ENCODE peak calls at places on chromosomes 11 and 22, in ten cellular contexts. One of them, this sample, is unnamed.

GRCh38 chr11:11513438-11513837 is 108.4 kb downstream of the GALNT18 start:
- DNase-seq in activated T-helper 1 cell treated with Interleukin-2 at 50 U/mL for 16 hours: no peak
- DNase-seq in psoas muscle: no peak
- DNase-seq in stimulated activated CD8-positive, alpha-beta memory T cell treated with anti-CD3 and anti-CD28 coated beads, Interleukin-15, amount 100 ng/mL, for 4 hours: no peak
- DNase-seq in spleen: no peak
- DNase-seq in omental fat pad: no peak
- DNase-seq in ACHN: no peak
- DNase-seq in SK-N-DZ: no peak
- DNase-seq in HTR-8/SVneo: no peak
- DNase-seq in stimulated activated CD4-positive, alpha-beta T cell treated with anti-CD3 and anti-CD28 coated beads, Interleukin-15, amount 100 ng/mL, for 1 hour: no peak
- DNase-seq in this sample: no peak

GRCh38 chr11:28318861-28319260 is 210.7 kb downstream of the METTL15 start:
- DNase-seq in spleen: no peak
- DNase-seq in activated T-helper 1 cell treated with Interleukin-2 at 50 U/mL for 16 hours: no peak
- DNase-seq in omental fat pad: no peak
- DNase-seq in HTR-8/SVneo: no peak
- DNase-seq in stimulated activated CD4-positive, alpha-beta T cell treated with anti-CD3 and anti-CD28 coated beads, Interleukin-15, amount 100 ng/mL, for 1 hour: no peak
- DNase-seq in SK-N-DZ: no peak
- DNase-seq in stimulated activated CD8-positive, alpha-beta memory T cell treated with anti-CD3 and anti-CD28 coated beads, Interleukin-15, amount 100 ng/mL, for 4 hours: no peak
- DNase-seq in ACHN: no peak
- DNase-seq in psoas muscle: no peak
- DNase-seq in this sample: no peak

GRCh38 chr11:65035579-65035978 is 5.4 kb upstream of the SAC3D1 start:
- DNase-seq in activated T-helper 1 cell treated with Interleukin-2 at 50 U/mL for 16 hours: no peak
- DNase-seq in stimulated activated CD8-positive, alpha-beta memory T cell treated with anti-CD3 and anti-CD28 coated beads, Interleukin-15, amount 100 ng/mL, for 4 hours: no peak
- DNase-seq in omental fat pad: no peak
- DNase-seq in SK-N-DZ: no peak
- DNase-seq in spleen: no peak
- DNase-seq in psoas muscle: no peak
- DNase-seq in stimulated activated CD4-positive, alpha-beta T cell treated with anti-CD3 and anti-CD28 coated beads, Interleukin-15, amount 100 ng/mL, for 1 hour: no peak
- DNase-seq in ACHN: no peak
- DNase-seq in HTR-8/SVneo: no peak
- DNase-seq in this sample: no peak

GRCh38 chr11:114412946-114413345 is 12.5 kb downstream of the RBM7 start:
- DNase-seq in SK-N-DZ: no peak
- DNase-seq in HTR-8/SVneo: no peak
- DNase-seq in stimulated activated CD4-positive, alpha-beta T cell treated with anti-CD3 and anti-CD28 coated beads, Interleukin-15, amount 100 ng/mL, for 1 hour: no peak
- DNase-seq in spleen: no peak
- DNase-seq in ACHN: no peak
- DNase-seq in stimulated activated CD8-positive, alpha-beta memory T cell treated with anti-CD3 and anti-CD28 coated beads, Interleukin-15, amount 100 ng/mL, for 4 hours: no peak
- DNase-seq in psoas muscle: no peak
- DNase-seq in omental fat pad: no peak
- DNase-seq in activated T-helper 1 cell treated with Interleukin-2 at 50 U/mL for 16 hours: no peak
- DNase-seq in this sample: no peak

GRCh38 chr22:46421272-46421671 is 85.8 kb downstream of the TRMU start:
- DNase-seq in stimulated activated CD8-positive, alpha-beta memory T cell treated with anti-CD3 and anti-CD28 coated beads, Interleukin-15, amount 100 ng/mL, for 4 hours: peak
- DNase-seq in psoas muscle: no peak
- DNase-seq in omental fat pad: no peak
- DNase-seq in HTR-8/SVneo: no peak
- DNase-seq in SK-N-DZ: no peak
- DNase-seq in spleen: no peak
- DNase-seq in activated T-helper 1 cell treated with Interleukin-2 at 50 U/mL for 16 hours: no peak
- DNase-seq in stimulated activated CD4-positive, alpha-beta T cell treated with anti-CD3 and anti-CD28 coated beads, Interleukin-15, amount 100 ng/mL, for 1 hour: no peak
- DNase-seq in ACHN: no peak
- DNase-seq in this sample: no peak

GRCh38 chr11:63023851-63024648 is 8.4 kb upstream of the SLC22A8 start:
- DNase-seq in stimulated activated CD4-positive, alpha-beta T cell treated with anti-CD3 and anti-CD28 coated beads, Interleukin-15, amount 100 ng/mL, for 1 hour: peak
- DNase-seq in stimulated activated CD8-positive, alpha-beta memory T cell treated with anti-CD3 and anti-CD28 coated beads, Interleukin-15, amount 100 ng/mL, for 4 hours: peak
- DNase-seq in HTR-8/SVneo: peak
- DNase-seq in psoas muscle: peak
- DNase-seq in ACHN: peak
- DNase-seq in omental fat pad: peak
- DNase-seq in activated T-helper 1 cell treated with Interleukin-2 at 50 U/mL for 16 hours: peak
- DNase-seq in SK-N-DZ: peak
- DNase-seq in spleen: peak
- DNase-seq in this sample: peak

GRCh38 chr11:10749476-10749875 is 1.6 kb upstream of the CTR9 start:
- DNase-seq in spleen: no peak
- DNase-seq in activated T-helper 1 cell treated with Interleukin-2 at 50 U/mL for 16 hours: no peak
- DNase-seq in SK-N-DZ: no peak
- DNase-seq in stimulated activated CD4-positive, alpha-beta T cell treated with anti-CD3 and anti-CD28 coated beads, Interleukin-15, amount 100 ng/mL, for 1 hour: no peak
- DNase-seq in omental fat pad: no peak
- DNase-seq in stimulated activated CD8-positive, alpha-beta memory T cell treated with anti-CD3 and anti-CD28 coated beads, Interleukin-15, amount 100 ng/mL, for 4 hours: no peak
- DNase-seq in HTR-8/SVneo: no peak
- DNase-seq in ACHN: no peak
- DNase-seq in psoas muscle: no peak
- DNase-seq in this sample: no peak

GRCh38 chr11:132202621-132203020 is 832.2 kb downstream of the NTM start:
- DNase-seq in spleen: no peak
- DNase-seq in psoas muscle: no peak
- DNase-seq in stimulated activated CD8-positive, alpha-beta memory T cell treated with anti-CD3 and anti-CD28 coated beads, Interleukin-15, amount 100 ng/mL, for 4 hours: no peak
- DNase-seq in HTR-8/SVneo: no peak
- DNase-seq in activated T-helper 1 cell treated with Interleukin-2 at 50 U/mL for 16 hours: no peak
- DNase-seq in ACHN: no peak
- DNase-seq in stimulated activated CD4-positive, alpha-beta T cell treated with anti-CD3 and anti-CD28 coated beads, Interleukin-15, amount 100 ng/mL, for 1 hour: no peak
- DNase-seq in SK-N-DZ: no peak
- DNase-seq in omental fat pad: no peak
- DNase-seq in this sample: no peak

GRCh38 chr11:125069796-125070195 is 6.7 kb downstream of the SLC37A2 start:
- DNase-seq in activated T-helper 1 cell treated with Interleukin-2 at 50 U/mL for 16 hours: no peak
- DNase-seq in ACHN: no peak
- DNase-seq in SK-N-DZ: no peak
- DNase-seq in omental fat pad: no peak
- DNase-seq in spleen: peak
- DNase-seq in HTR-8/SVneo: peak
- DNase-seq in stimulated activated CD8-positive, alpha-beta memory T cell treated with anti-CD3 and anti-CD28 coated beads, Interleukin-15, amount 100 ng/mL, for 4 hours: no peak
- DNase-seq in stimulated activated CD4-positive, alpha-beta T cell treated with anti-CD3 and anti-CD28 coated beads, Interleukin-15, amount 100 ng/mL, for 1 hour: no peak
- DNase-seq in psoas muscle: no peak
- DNase-seq in this sample: no peak

GRCh38 chr11:73374130-73374529 is 2.1 kb upstream of the RELT start:
- DNase-seq in omental fat pad: no peak
- DNase-seq in HTR-8/SVneo: no peak
- DNase-seq in spleen: no peak
- DNase-seq in activated T-helper 1 cell treated with Interleukin-2 at 50 U/mL for 16 hours: no peak
- DNase-seq in ACHN: no peak
- DNase-seq in psoas muscle: no peak
- DNase-seq in stimulated activated CD4-positive, alpha-beta T cell treated with anti-CD3 and anti-CD28 coated beads, Interleukin-15, amount 100 ng/mL, for 1 hour: no peak
- DNase-seq in SK-N-DZ: no peak
- DNase-seq in stimulated activated CD8-positive, alpha-beta memory T cell treated with anti-CD3 and anti-CD28 coated beads, Interleukin-15, amount 100 ng/mL, for 4 hours: no peak
- DNase-seq in this sample: no peak

GRCh38 chr22:36934940-36935610 is 21.6 kb downstream of the CSF2RB start:
- DNase-seq in SK-N-DZ: no peak
- DNase-seq in ACHN: no peak
- DNase-seq in activated T-helper 1 cell treated with Interleukin-2 at 50 U/mL for 16 hours: no peak
- DNase-seq in omental fat pad: no peak
- DNase-seq in psoas muscle: no peak
- DNase-seq in spleen: no peak
- DNase-seq in HTR-8/SVneo: no peak
- DNase-seq in stimulated activated CD4-positive, alpha-beta T cell treated with anti-CD3 and anti-CD28 coated beads, Interleukin-15, amount 100 ng/mL, for 1 hour: no peak
- DNase-seq in stimulated activated CD8-positive, alpha-beta memory T cell treated with anti-CD3 and anti-CD28 coated beads, Interleukin-15, amount 100 ng/mL, for 4 hours: no peak
- DNase-seq in this sample: no peak

GRCh38 chr22:44701187-44701586 is 817 bp upstream of the PRR5 start:
- DNase-seq in activated T-helper 1 cell treated with Interleukin-2 at 50 U/mL for 16 hours: no peak
- DNase-seq in stimulated activated CD4-positive, alpha-beta T cell treated with anti-CD3 and anti-CD28 coated beads, Interleukin-15, amount 100 ng/mL, for 1 hour: no peak
- DNase-seq in omental fat pad: no peak
- DNase-seq in HTR-8/SVneo: no peak
- DNase-seq in ACHN: no peak
- DNase-seq in stimulated activated CD8-positive, alpha-beta memory T cell treated with anti-CD3 and anti-CD28 coated beads, Interleukin-15, amount 100 ng/mL, for 4 hours: no peak
- DNase-seq in spleen: no peak
- DNase-seq in psoas muscle: no peak
- DNase-seq in SK-N-DZ: no peak
- DNase-seq in this sample: no peak

GRCh38 chr11:116742104-116742503 is 30.7 kb downstream of the BUD13 start:
- DNase-seq in psoas muscle: no peak
- DNase-seq in ACHN: no peak
- DNase-seq in stimulated activated CD4-positive, alpha-beta T cell treated with anti-CD3 and anti-CD28 coated beads, Interleukin-15, amount 100 ng/mL, for 1 hour: no peak
- DNase-seq in spleen: no peak
- DNase-seq in stimulated activated CD8-positive, alpha-beta memory T cell treated with anti-CD3 and anti-CD28 coated beads, Interleukin-15, amount 100 ng/mL, for 4 hours: no peak
- DNase-seq in activated T-helper 1 cell treated with Interleukin-2 at 50 U/mL for 16 hours: no peak
- DNase-seq in HTR-8/SVneo: no peak
- DNase-seq in SK-N-DZ: no peak
- DNase-seq in omental fat pad: no peak
- DNase-seq in this sample: no peak

GRCh38 chr11:2299773-2300172 is 1.9 kb downstream of the C11orf21 start:
- DNase-seq in omental fat pad: no peak
- DNase-seq in HTR-8/SVneo: no peak
- DNase-seq in SK-N-DZ: no peak
- DNase-seq in stimulated activated CD8-positive, alpha-beta memory T cell treated with anti-CD3 and anti-CD28 coated beads, Interleukin-15, amount 100 ng/mL, for 4 hours: no peak
- DNase-seq in psoas muscle: no peak
- DNase-seq in activated T-helper 1 cell treated with Interleukin-2 at 50 U/mL for 16 hours: no peak
- DNase-seq in stimulated activated CD4-positive, alpha-beta T cell treated with anti-CD3 and anti-CD28 coated beads, Interleukin-15, amount 100 ng/mL, for 1 hour: no peak
- DNase-seq in spleen: peak
- DNase-seq in ACHN: no peak
- DNase-seq in this sample: peak

GRCh38 chr11:45347343-45347742 is 61.2 kb upstream of the SYT13 start:
- DNase-seq in SK-N-DZ: no peak
- DNase-seq in ACHN: no peak
- DNase-seq in activated T-helper 1 cell treated with Interleukin-2 at 50 U/mL for 16 hours: no peak
- DNase-seq in omental fat pad: no peak
- DNase-seq in psoas muscle: no peak
- DNase-seq in stimulated activated CD4-positive, alpha-beta T cell treated with anti-CD3 and anti-CD28 coated beads, Interleukin-15, amount 100 ng/mL, for 1 hour: no peak
- DNase-seq in HTR-8/SVneo: no peak
- DNase-seq in stimulated activated CD8-positive, alpha-beta memory T cell treated with anti-CD3 and anti-CD28 coated beads, Interleukin-15, amount 100 ng/mL, for 4 hours: no peak
- DNase-seq in spleen: no peak
- DNase-seq in this sample: no peak

GRCh38 chr11:46845440-46845739 is 690 bp downstream of the CKAP5 start:
- DNase-seq in stimulated activated CD4-positive, alpha-beta T cell treated with anti-CD3 and anti-CD28 coated beads, Interleukin-15, amount 100 ng/mL, for 1 hour: no peak
- DNase-seq in SK-N-DZ: no peak
- DNase-seq in activated T-helper 1 cell treated with Interleukin-2 at 50 U/mL for 16 hours: no peak
- DNase-seq in HTR-8/SVneo: peak
- DNase-seq in stimulated activated CD8-positive, alpha-beta memory T cell treated with anti-CD3 and anti-CD28 coated beads, Interleukin-15, amount 100 ng/mL, for 4 hours: no peak
- DNase-seq in ACHN: peak
- DNase-seq in psoas muscle: no peak
- DNase-seq in spleen: no peak
- DNase-seq in omental fat pad: no peak
- DNase-seq in this sample: no peak

GRCh38 chr11:73290536-73290935 is 17.5 kb upstream of the ARHGEF17 start:
- DNase-seq in ACHN: no peak
- DNase-seq in spleen: peak
- DNase-seq in HTR-8/SVneo: no peak
- DNase-seq in stimulated activated CD8-positive, alpha-beta memory T cell treated with anti-CD3 and anti-CD28 coated beads, Interleukin-15, amount 100 ng/mL, for 4 hours: no peak
- DNase-seq in psoas muscle: no peak
- DNase-seq in omental fat pad: no peak
- DNase-seq in stimulated activated CD4-positive, alpha-beta T cell treated with anti-CD3 and anti-CD28 coated beads, Interleukin-15, amount 100 ng/mL, for 1 hour: no peak
- DNase-seq in SK-N-DZ: no peak
- DNase-seq in activated T-helper 1 cell treated with Interleukin-2 at 50 U/mL for 16 hours: no peak
- DNase-seq in this sample: peak

GRCh38 chr11:87459351-87459750 is 421.6 kb downstream of the TMEM135 start:
- DNase-seq in activated T-helper 1 cell treated with Interleukin-2 at 50 U/mL for 16 hours: no peak
- DNase-seq in stimulated activated CD8-positive, alpha-beta memory T cell treated with anti-CD3 and anti-CD28 coated beads, Interleukin-15, amount 100 ng/mL, for 4 hours: no peak
- DNase-seq in HTR-8/SVneo: no peak
- DNase-seq in SK-N-DZ: no peak
- DNase-seq in spleen: no peak
- DNase-seq in ACHN: no peak
- DNase-seq in stimulated activated CD4-positive, alpha-beta T cell treated with anti-CD3 and anti-CD28 coated beads, Interleukin-15, amount 100 ng/mL, for 1 hour: no peak
- DNase-seq in omental fat pad: no peak
- DNase-seq in psoas muscle: no peak
- DNase-seq in this sample: no peak

GRCh38 chr22:40975346-40975745 is 24.2 kb downstream of the RBX1 start:
- DNase-seq in ACHN: no peak
- DNase-seq in spleen: no peak
- DNase-seq in stimulated activated CD4-positive, alpha-beta T cell treated with anti-CD3 and anti-CD28 coated beads, Interleukin-15, amount 100 ng/mL, for 1 hour: no peak
- DNase-seq in psoas muscle: no peak
- DNase-seq in omental fat pad: no peak
- DNase-seq in HTR-8/SVneo: no peak
- DNase-seq in stimulated activated CD8-positive, alpha-beta memory T cell treated with anti-CD3 and anti-CD28 coated beads, Interleukin-15, amount 100 ng/mL, for 4 hours: no peak
- DNase-seq in activated T-helper 1 cell treated with Interleukin-2 at 50 U/mL for 16 hours: no peak
- DNase-seq in SK-N-DZ: no peak
- DNase-seq in this sample: no peak

GRCh38 chr22:24240381-24240780 is 4.5 kb downstream of the GGT5 start:
- DNase-seq in HTR-8/SVneo: no peak
- DNase-seq in ACHN: no peak
- DNase-seq in psoas muscle: no peak
- DNase-seq in stimulated activated CD8-positive, alpha-beta memory T cell treated with anti-CD3 and anti-CD28 coated beads, Interleukin-15, amount 100 ng/mL, for 4 hours: no peak
- DNase-seq in omental fat pad: no peak
- DNase-seq in SK-N-DZ: no peak
- DNase-seq in stimulated activated CD4-positive, alpha-beta T cell treated with anti-CD3 and anti-CD28 coated beads, Interleukin-15, amount 100 ng/mL, for 1 hour: no peak
- DNase-seq in activated T-helper 1 cell treated with Interleukin-2 at 50 U/mL for 16 hours: no peak
- DNase-seq in spleen: no peak
- DNase-seq in this sample: no peak

GRCh38 chr11:15195454-15196200 is 80.9 kb downstream of the INSC start:
- DNase-seq in psoas muscle: no peak
- DNase-seq in stimulated activated CD8-positive, alpha-beta memory T cell treated with anti-CD3 and anti-CD28 coated beads, Interleukin-15, amount 100 ng/mL, for 4 hours: no peak
- DNase-seq in SK-N-DZ: no peak
- DNase-seq in activated T-helper 1 cell treated with Interleukin-2 at 50 U/mL for 16 hours: no peak
- DNase-seq in HTR-8/SVneo: no peak
- DNase-seq in ACHN: peak
- DNase-seq in stimulated activated CD4-positive, alpha-beta T cell treated with anti-CD3 and anti-CD28 coated beads, Interleukin-15, amount 100 ng/mL, for 1 hour: no peak
- DNase-seq in omental fat pad: no peak
- DNase-seq in spleen: no peak
- DNase-seq in this sample: no peak

GRCh38 chr11:22177186-22177585 is 15.7 kb upstream of the ANO5 start:
- DNase-seq in SK-N-DZ: peak
- DNase-seq in spleen: no peak
- DNase-seq in omental fat pad: no peak
- DNase-seq in ACHN: no peak
- DNase-seq in psoas muscle: no peak
- DNase-seq in stimulated activated CD4-positive, alpha-beta T cell treated with anti-CD3 and anti-CD28 coated beads, Interleukin-15, amount 100 ng/mL, for 1 hour: no peak
- DNase-seq in HTR-8/SVneo: no peak
- DNase-seq in stimulated activated CD8-positive, alpha-beta memory T cell treated with anti-CD3 and anti-CD28 coated beads, Interleukin-15, amount 100 ng/mL, for 4 hours: no peak
- DNase-seq in activated T-helper 1 cell treated with Interleukin-2 at 50 U/mL for 16 hours: no peak
- DNase-seq in this sample: no peak

GRCh38 chr22:29956680-29957079 is 73.7 kb downstream of the MTMR3 start:
- DNase-seq in psoas muscle: no peak
- DNase-seq in spleen: no peak
- DNase-seq in SK-N-DZ: no peak
- DNase-seq in activated T-helper 1 cell treated with Interleukin-2 at 50 U/mL for 16 hours: no peak
- DNase-seq in HTR-8/SVneo: no peak
- DNase-seq in ACHN: no peak
- DNase-seq in stimulated activated CD8-positive, alpha-beta memory T cell treated with anti-CD3 and anti-CD28 coated beads, Interleukin-15, amount 100 ng/mL, for 4 hours: no peak
- DNase-seq in stimulated activated CD4-positive, alpha-beta T cell treated with anti-CD3 and anti-CD28 coated beads, Interleukin-15, amount 100 ng/mL, for 1 hour: no peak
- DNase-seq in omental fat pad: no peak
- DNase-seq in this sample: no peak

GRCh38 chr22:32534252-32535215 is 59.9 kb downstream of the FBXO7 start:
- DNase-seq in spleen: no peak
- DNase-seq in stimulated activated CD8-positive, alpha-beta memory T cell treated with anti-CD3 and anti-CD28 coated beads, Interleukin-15, amount 100 ng/mL, for 4 hours: no peak
- DNase-seq in HTR-8/SVneo: no peak
- DNase-seq in activated T-helper 1 cell treated with Interleukin-2 at 50 U/mL for 16 hours: no peak
- DNase-seq in psoas muscle: no peak
- DNase-seq in ACHN: no peak
- DNase-seq in stimulated activated CD4-positive, alpha-beta T cell treated with anti-CD3 and anti-CD28 coated beads, Interleukin-15, amount 100 ng/mL, for 1 hour: no peak
- DNase-seq in SK-N-DZ: no peak
- DNase-seq in omental fat pad: no peak
- DNase-seq in this sample: no peak

GRCh38 chr11:70541176-70541575 is 142.8 kb downstream of the CTTN start:
- DNase-seq in activated T-helper 1 cell treated with Interleukin-2 at 50 U/mL for 16 hours: no peak
- DNase-seq in spleen: peak
- DNase-seq in stimulated activated CD8-positive, alpha-beta memory T cell treated with anti-CD3 and anti-CD28 coated beads, Interleukin-15, amount 100 ng/mL, for 4 hours: no peak
- DNase-seq in stimulated activated CD4-positive, alpha-beta T cell treated with anti-CD3 and anti-CD28 coated beads, Interleukin-15, amount 100 ng/mL, for 1 hour: no peak
- DNase-seq in psoas muscle: no peak
- DNase-seq in ACHN: no peak
- DNase-seq in HTR-8/SVneo: no peak
- DNase-seq in SK-N-DZ: no peak
- DNase-seq in omental fat pad: no peak
- DNase-seq in this sample: no peak

GRCh38 chr22:47678667-47679287 is 916.3 kb downstream of the TBC1D22A start:
- DNase-seq in stimulated activated CD8-positive, alpha-beta memory T cell treated with anti-CD3 and anti-CD28 coated beads, Interleukin-15, amount 100 ng/mL, for 4 hours: no peak
- DNase-seq in ACHN: no peak
- DNase-seq in SK-N-DZ: no peak
- DNase-seq in spleen: no peak
- DNase-seq in stimulated activated CD4-positive, alpha-beta T cell treated with anti-CD3 and anti-CD28 coated beads, Interleukin-15, amount 100 ng/mL, for 1 hour: no peak
- DNase-seq in psoas muscle: no peak
- DNase-seq in omental fat pad: no peak
- DNase-seq in HTR-8/SVneo: no peak
- DNase-seq in activated T-helper 1 cell treated with Interleukin-2 at 50 U/mL for 16 hours: no peak
- DNase-seq in this sample: no peak

GRCh38 chr11:69275178-69275577 is 18.8 kb upstream of the MYEOV start:
- DNase-seq in spleen: no peak
- DNase-seq in activated T-helper 1 cell treated with Interleukin-2 at 50 U/mL for 16 hours: no peak
- DNase-seq in SK-N-DZ: no peak
- DNase-seq in stimulated activated CD4-positive, alpha-beta T cell treated with anti-CD3 and anti-CD28 coated beads, Interleukin-15, amount 100 ng/mL, for 1 hour: no peak
- DNase-seq in HTR-8/SVneo: no peak
- DNase-seq in stimulated activated CD8-positive, alpha-beta memory T cell treated with anti-CD3 and anti-CD28 coated beads, Interleukin-15, amount 100 ng/mL, for 4 hours: no peak
- DNase-seq in omental fat pad: no peak
- DNase-seq in psoas muscle: no peak
- DNase-seq in ACHN: no peak
- DNase-seq in this sample: no peak

GRCh38 chr11:12239396-12240298 is 129.3 kb downstream of the MICAL2 start:
- DNase-seq in omental fat pad: no peak
- DNase-seq in HTR-8/SVneo: no peak
- DNase-seq in spleen: no peak
- DNase-seq in activated T-helper 1 cell treated with Interleukin-2 at 50 U/mL for 16 hours: no peak
- DNase-seq in psoas muscle: no peak
- DNase-seq in stimulated activated CD4-positive, alpha-beta T cell treated with anti-CD3 and anti-CD28 coated beads, Interleukin-15, amount 100 ng/mL, for 1 hour: no peak
- DNase-seq in stimulated activated CD8-positive, alpha-beta memory T cell treated with anti-CD3 and anti-CD28 coated beads, Interleukin-15, amount 100 ng/mL, for 4 hours: no peak
- DNase-seq in ACHN: peak
- DNase-seq in SK-N-DZ: no peak
- DNase-seq in this sample: no peak